ENCODE peak calls at places on chromosomes 1 and 21, in four cellular contexts. E, N, O and U are unnamed samples.

GRCh38 chr1:207878939-207879338 is 32.0 kb downstream of the CD34 start:
- ATAC-seq in O (no peak), N (no peak), E (no peak), U (no peak)

GRCh38 chr1:45647248-45648021 is 23.6 kb upstream of the CCDC17 start:
- ATAC-seq in E (no peak), N (no peak), O (no peak), U (no peak)

GRCh38 chr1:206704239-206704638 is 19.5 kb downstream of the MAPKAPK2 start:
- ATAC-seq in E (peak; percentile 8), O (no peak), N (no peak), U (no peak)

GRCh38 chr1:12615916-12616708 is 1.9 kb downstream of the DHRS3 start:
- ATAC-seq in E (no peak), N (peak; percentile 58), O (peak; percentile 10), U (peak; percentile 56)

GRCh38 chr1:51203874-51204245 is 32.2 kb upstream of the RNF11 start:
- ATAC-seq in E (no peak), N (no peak), O (no peak), U (no peak)

GRCh38 chr1:223811634-223812101 is 34.1 kb downstream of the TP53BP2 start:
- ATAC-seq in O (peak; percentile 79), E (no peak), N (no peak), U (peak; percentile 88)

GRCh38 chr1:15974855-15975254 is 1.0 kb downstream of the ZBTB17 start:
- ATAC-seq in E (peak; percentile 39), O (no peak), N (no peak), U (no peak)

GRCh38 chr1:18886003-18886335 is 16.4 kb downstream of the ALDH4A1 start:
- ATAC-seq in N (no peak), E (no peak), O (no peak), U (peak; percentile 64)

GRCh38 chr1:115505157-115505571 is 136.6 kb upstream of the VANGL1 start:
- ATAC-seq in N (no peak), E (no peak), O (no peak), U (peak; percentile 77)

GRCh38 chr1:8473121-8473891 is 155.4 kb downstream of the SLC45A1 start:
- ATAC-seq in N (no peak), O (no peak), E (no peak), U (no peak)

GRCh38 chr1:170133663-170134062 is 12.1 kb upstream of the NTMT2 start:
- ATAC-seq in E (no peak), O (no peak), N (peak; percentile 61), U (no peak)

GRCh38 chr21:33763573-33763881 is 121.2 kb downstream of the ITSN1 start:
- ATAC-seq in O (no peak), E (no peak), N (no peak), U (no peak)

GRCh38 chr1:6497867-6498575 is 6.6 kb upstream of the PLEKHG5 start:
- ATAC-seq in N (no peak), E (no peak), O (peak; percentile 10), U (no peak)

GRCh38 chr1:95352767-95353166 is 118.8 kb downstream of the RWDD3 start:
- ATAC-seq in O (no peak), N (no peak), E (no peak), U (no peak)

GRCh38 chr21:45130324-45130774 is 56.0 kb downstream of the ADARB1 start:
- ATAC-seq in O (peak; percentile 58), E (peak; percentile 63), N (peak; percentile 75), U (peak; percentile 83)

GRCh38 chr1:237269938-237270337 is 228.0 kb downstream of the RYR2 start:
- ATAC-seq in E (no peak), O (no peak), N (no peak), U (no peak)

GRCh38 chr1:152774875-152775274 is at the start of gene LCE1F:
- ATAC-seq in O (peak; percentile 67), N (no peak), E (no peak), U (no peak)

GRCh38 chr1:54480201-54480848 is 67.7 kb upstream of the ACOT11 start:
- ATAC-seq in O (no peak), E (no peak), N (no peak), U (peak; percentile 50)

GRCh38 chr1:33036526-33037503 is at the start of gene AK2:
- ATAC-seq in O (peak; percentile 100), E (peak; percentile 99), N (peak; percentile 100), U (peak; percentile 100)

GRCh38 chr1:28172690-28173150 is 3.8 kb downstream of the PTAFR start:
- ATAC-seq in E (peak; percentile 33), O (no peak), N (peak; percentile 27), U (no peak)

GRCh38 chr1:115712911-115713609 is 55.5 kb downstream of the CASQ2 start:
- ATAC-seq in E (no peak), O (no peak), N (no peak), U (no peak)

GRCh38 chr1:21379571-21379970 is 60.4 kb upstream of the NBPF3 start:
- ATAC-seq in N (no peak), O (no peak), E (peak; percentile 58), U (no peak)

GRCh38 chr1:89719502-89720306 is 86.8 kb downstream of the LRRC8C start:
- ATAC-seq in N (no peak), O (no peak), E (peak; percentile 91), U (peak; percentile 83)

GRCh38 chr1:15507278-15507677 is 16.7 kb downstream of the CASP9 start:
- ATAC-seq in O (no peak), E (no peak), N (no peak), U (no peak)

GRCh38 chr21:41406340-41406739 is 19.7 kb upstream of the MX1 start:
- ATAC-seq in E (no peak), O (no peak), N (no peak), U (no peak)

GRCh38 chr1:33903210-33903589 is 39.3 kb downstream of the HMGB4 start:
- ATAC-seq in E (no peak), N (peak; percentile 13), O (no peak), U (no peak)

GRCh38 chr1:2074316-2074855 is 24.2 kb downstream of the PRKCZ start:
- ATAC-seq in E (no peak), N (no peak), O (no peak), U (no peak)

GRCh38 chr1:40768146-40768990 is 15.2 kb upstream of the KCNQ4 start:
- ATAC-seq in N (no peak), O (no peak), E (no peak), U (no peak)

GRCh38 chr1:204089044-204089751 is 16.3 kb downstream of the SOX13 start:
- ATAC-seq in N (peak; percentile 77), E (no peak), O (no peak), U (no peak)

GRCh38 chr1:185608166-185608565 is 126.0 kb upstream of the HMCN1 start:
- ATAC-seq in O (no peak), N (no peak), E (peak; percentile 86), U (no peak)

GRCh38 chr21:37006521-37007291 is at the start of gene RIPPLY3:
- ATAC-seq in O (peak; percentile 58), E (peak; percentile 26), N (peak; percentile 49), U (peak; percentile 28)

GRCh38 chr1:1120096-1120495 is 4.2 kb upstream of the C1orf159 start:
- ATAC-seq in O (no peak), E (no peak), N (no peak), U (no peak)